ENCODE peak calls at places on chromosome 5, in seven cellular contexts. One of them, this sample, is unnamed.

GRCh38 chr5:10793785-10794184 is 32.8 kb upstream of the DAP start:
- DNase-seq in brain microvascular endothelial cell: no peak
- DNase-seq in endodermal cell: no peak
- DNase-seq in body of pancreas: no peak
- DNase-seq in AG04450: no peak
- DNase-seq in MM.1S: no peak
- DNase-seq in AG09309: no peak
- DNase-seq in this sample: no peak

GRCh38 chr5:68353624-68354023 is 138.1 kb downstream of the PIK3R1 start:
- DNase-seq in brain microvascular endothelial cell: peak; percentile 72
- DNase-seq in endodermal cell: peak; percentile 58
- DNase-seq in body of pancreas: no peak
- DNase-seq in AG04450: no peak
- DNase-seq in MM.1S: no peak
- DNase-seq in AG09309: no peak
- DNase-seq in this sample: no peak

GRCh38 chr5:1836891-1837880 is 36.0 kb downstream of the NDUFS6 start:
- DNase-seq in brain microvascular endothelial cell: no peak
- DNase-seq in endodermal cell: no peak
- DNase-seq in body of pancreas: no peak
- DNase-seq in AG04450: no peak
- DNase-seq in MM.1S: no peak
- DNase-seq in AG09309: no peak
- DNase-seq in this sample: no peak

GRCh38 chr5:28516657-28517175 is 1478.3 kb upstream of the CDH9 start:
- DNase-seq in brain microvascular endothelial cell: peak; percentile 25
- DNase-seq in endodermal cell: no peak
- DNase-seq in body of pancreas: no peak
- DNase-seq in AG04450: no peak
- DNase-seq in MM.1S: no peak
- DNase-seq in AG09309: no peak
- DNase-seq in this sample: no peak

GRCh38 chr5:107894361-107894760 is 223.6 kb upstream of the EFNA5 start:
- DNase-seq in brain microvascular endothelial cell: no peak
- DNase-seq in endodermal cell: no peak
- DNase-seq in body of pancreas: no peak
- DNase-seq in AG04450: no peak
- DNase-seq in MM.1S: no peak
- DNase-seq in AG09309: no peak
- DNase-seq in this sample: no peak

GRCh38 chr5:55622460-55622859 is 87.7 kb upstream of the PLPP1 start:
- DNase-seq in brain microvascular endothelial cell: no peak
- DNase-seq in endodermal cell: no peak
- DNase-seq in body of pancreas: no peak
- DNase-seq in AG04450: no peak
- DNase-seq in MM.1S: no peak
- DNase-seq in AG09309: no peak
- DNase-seq in this sample: no peak

GRCh38 chr5:149381986-149382338 is 2.9 kb upstream of the IL17B start:
- DNase-seq in brain microvascular endothelial cell: peak; percentile 66
- DNase-seq in endodermal cell: peak; percentile 97
- DNase-seq in body of pancreas: peak; percentile 76
- DNase-seq in AG04450: no peak
- DNase-seq in MM.1S: peak; percentile 56
- DNase-seq in AG09309: no peak
- DNase-seq in this sample: peak; percentile 42

GRCh38 chr5:137332296-137332695 is 166.8 kb downstream of the SPOCK1 start:
- DNase-seq in brain microvascular endothelial cell: no peak
- DNase-seq in endodermal cell: peak; percentile 56
- DNase-seq in body of pancreas: no peak
- DNase-seq in AG04450: no peak
- DNase-seq in MM.1S: no peak
- DNase-seq in AG09309: no peak
- DNase-seq in this sample: no peak

GRCh38 chr5:132408965-132409364 is 39.5 kb downstream of the SLC22A5 start:
- DNase-seq in brain microvascular endothelial cell: no peak
- DNase-seq in endodermal cell: no peak
- DNase-seq in body of pancreas: no peak
- DNase-seq in AG04450: no peak
- DNase-seq in MM.1S: no peak
- DNase-seq in AG09309: no peak
- DNase-seq in this sample: no peak

GRCh38 chr5:64339776-64340175 is 166.0 kb upstream of the RGS7BP start:
- DNase-seq in brain microvascular endothelial cell: no peak
- DNase-seq in endodermal cell: no peak
- DNase-seq in body of pancreas: no peak
- DNase-seq in AG04450: no peak
- DNase-seq in MM.1S: no peak
- DNase-seq in AG09309: no peak
- DNase-seq in this sample: no peak

GRCh38 chr5:123350744-123351143 is 72.5 kb downstream of the CEP120 start:
- DNase-seq in brain microvascular endothelial cell: no peak
- DNase-seq in endodermal cell: no peak
- DNase-seq in body of pancreas: no peak
- DNase-seq in AG04450: no peak
- DNase-seq in MM.1S: no peak
- DNase-seq in AG09309: no peak
- DNase-seq in this sample: no peak

GRCh38 chr5:22988937-22989336 is 135.8 kb upstream of the CDH12 start:
- DNase-seq in brain microvascular endothelial cell: no peak
- DNase-seq in endodermal cell: no peak
- DNase-seq in body of pancreas: no peak
- DNase-seq in AG04450: no peak
- DNase-seq in MM.1S: no peak
- DNase-seq in AG09309: no peak
- DNase-seq in this sample: no peak

GRCh38 chr5:15420201-15420600 is 79.8 kb upstream of the FBXL7 start:
- DNase-seq in brain microvascular endothelial cell: no peak
- DNase-seq in endodermal cell: no peak
- DNase-seq in body of pancreas: peak; percentile 19
- DNase-seq in AG04450: no peak
- DNase-seq in MM.1S: no peak
- DNase-seq in AG09309: no peak
- DNase-seq in this sample: no peak

GRCh38 chr5:66596791-66597757 is 881 bp downstream of the MAST4 start:
- DNase-seq in brain microvascular endothelial cell: peak; percentile 2
- DNase-seq in endodermal cell: peak; percentile 77
- DNase-seq in body of pancreas: peak; percentile 65
- DNase-seq in AG04450: no peak
- DNase-seq in MM.1S: peak; percentile 31
- DNase-seq in AG09309: no peak
- DNase-seq in this sample: no peak

GRCh38 chr5:151082976-151083651 is 2.3 kb upstream of the TNIP1 start:
- DNase-seq in brain microvascular endothelial cell: no peak
- DNase-seq in endodermal cell: no peak
- DNase-seq in body of pancreas: no peak
- DNase-seq in AG04450: no peak
- DNase-seq in MM.1S: peak; percentile 91
- DNase-seq in AG09309: no peak
- DNase-seq in this sample: no peak

GRCh38 chr5:135039526-135040296 is 5.7 kb upstream of the PITX1 start:
- DNase-seq in brain microvascular endothelial cell: no peak
- DNase-seq in endodermal cell: peak; percentile 82
- DNase-seq in body of pancreas: no peak
- DNase-seq in AG04450: no peak
- DNase-seq in MM.1S: no peak
- DNase-seq in AG09309: no peak
- DNase-seq in this sample: no peak

GRCh38 chr5:138610468-138611294 is 35.5 kb upstream of the HSPA9 start:
- DNase-seq in brain microvascular endothelial cell: no peak
- DNase-seq in endodermal cell: peak; percentile 78
- DNase-seq in body of pancreas: no peak
- DNase-seq in AG04450: no peak
- DNase-seq in MM.1S: no peak
- DNase-seq in AG09309: no peak
- DNase-seq in this sample: no peak

GRCh38 chr5:129245489-129245888 is 150.9 kb downstream of the ISOC1 start:
- DNase-seq in brain microvascular endothelial cell: no peak
- DNase-seq in endodermal cell: no peak
- DNase-seq in body of pancreas: no peak
- DNase-seq in AG04450: no peak
- DNase-seq in MM.1S: no peak
- DNase-seq in AG09309: no peak
- DNase-seq in this sample: no peak

GRCh38 chr5:34686762-34687268 is 30.7 kb downstream of the RAI14 start:
- DNase-seq in brain microvascular endothelial cell: peak; percentile 99
- DNase-seq in endodermal cell: peak; percentile 77
- DNase-seq in body of pancreas: peak; percentile 90
- DNase-seq in AG04450: peak; percentile 74
- DNase-seq in MM.1S: no peak
- DNase-seq in AG09309: peak; percentile 90
- DNase-seq in this sample: no peak

GRCh38 chr5:120293796-120294195 is 170.3 kb upstream of the PRR16 start:
- DNase-seq in brain microvascular endothelial cell: peak; percentile 12
- DNase-seq in endodermal cell: no peak
- DNase-seq in body of pancreas: no peak
- DNase-seq in AG04450: no peak
- DNase-seq in MM.1S: no peak
- DNase-seq in AG09309: peak; percentile 55
- DNase-seq in this sample: no peak

GRCh38 chr5:135504376-135504775 is 31.4 kb downstream of the NEUROG1 start:
- DNase-seq in brain microvascular endothelial cell: no peak
- DNase-seq in endodermal cell: no peak
- DNase-seq in body of pancreas: no peak
- DNase-seq in AG04450: no peak
- DNase-seq in MM.1S: no peak
- DNase-seq in AG09309: no peak
- DNase-seq in this sample: no peak

GRCh38 chr5:128009399-128009798 is 74.2 kb upstream of the SLC12A2 start:
- DNase-seq in brain microvascular endothelial cell: no peak
- DNase-seq in endodermal cell: peak; percentile 87
- DNase-seq in body of pancreas: no peak
- DNase-seq in AG04450: no peak
- DNase-seq in MM.1S: no peak
- DNase-seq in AG09309: no peak
- DNase-seq in this sample: no peak

GRCh38 chr5:128002420-128002819 is 81.1 kb upstream of the SLC12A2 start:
- DNase-seq in brain microvascular endothelial cell: no peak
- DNase-seq in endodermal cell: no peak
- DNase-seq in body of pancreas: no peak
- DNase-seq in AG04450: no peak
- DNase-seq in MM.1S: no peak
- DNase-seq in AG09309: no peak
- DNase-seq in this sample: no peak

GRCh38 chr5:128007939-128008338 is 75.6 kb upstream of the SLC12A2 start:
- DNase-seq in brain microvascular endothelial cell: no peak
- DNase-seq in endodermal cell: no peak
- DNase-seq in body of pancreas: no peak
- DNase-seq in AG04450: no peak
- DNase-seq in MM.1S: no peak
- DNase-seq in AG09309: no peak
- DNase-seq in this sample: no peak
- H3K4me3 ChIP-seq in brain microvascular endothelial cell: no peak overlapping the region
- H3K4me3 ChIP-seq in endodermal cell: no peak overlapping the region
- H3K4me3 ChIP-seq in body of pancreas: no peak overlapping the region
- H3K4me3 ChIP-seq in AG04450: no peak overlapping the region
- H3K4me3 ChIP-seq in MM.1S: no peak overlapping the region
- H3K4me3 ChIP-seq in AG09309: no peak overlapping the region
- H3K4me3 ChIP-seq in this sample: no peak overlapping the region

GRCh38 chr5:89930591-89931383 is 478.8 kb downstream of the CETN3 start:
- DNase-seq in brain microvascular endothelial cell: peak; percentile 18
- DNase-seq in endodermal cell: no peak
- DNase-seq in body of pancreas: no peak
- DNase-seq in AG04450: peak; percentile 4
- DNase-seq in MM.1S: peak; percentile 48
- DNase-seq in AG09309: peak; percentile 57
- DNase-seq in this sample: no peak
- H3K4me3 ChIP-seq in brain microvascular endothelial cell: no peak overlapping the region
- H3K4me3 ChIP-seq in endodermal cell: no peak overlapping the region
- H3K4me3 ChIP-seq in body of pancreas: no peak overlapping the region
- H3K4me3 ChIP-seq in AG04450: no peak overlapping the region
- H3K4me3 ChIP-seq in MM.1S: no peak overlapping the region
- H3K4me3 ChIP-seq in AG09309: no peak overlapping the region
- H3K4me3 ChIP-seq in this sample: no peak overlapping the region

GRCh38 chr5:115815006-115815692 is 1.3 kb downstream of the CDO1 start:
- DNase-seq in brain microvascular endothelial cell: no peak
- DNase-seq in endodermal cell: no peak
- DNase-seq in body of pancreas: no peak
- DNase-seq in AG04450: no peak
- DNase-seq in MM.1S: no peak
- DNase-seq in AG09309: no peak
- DNase-seq in this sample: no peak

GRCh38 chr5:115815693-115816225 is 700 bp downstream of the CDO1 start:
- DNase-seq in brain microvascular endothelial cell: no peak
- DNase-seq in endodermal cell: no peak
- DNase-seq in body of pancreas: peak; percentile 11
- DNase-seq in AG04450: no peak
- DNase-seq in MM.1S: no peak
- DNase-seq in AG09309: no peak
- DNase-seq in this sample: no peak

GRCh38 chr5:115818821-115819220 is 2.4 kb upstream of the CDO1 start:
- DNase-seq in brain microvascular endothelial cell: no peak
- DNase-seq in endodermal cell: no peak
- DNase-seq in body of pancreas: no peak
- DNase-seq in AG04450: no peak
- DNase-seq in MM.1S: no peak
- DNase-seq in AG09309: no peak
- DNase-seq in this sample: no peak

GRCh38 chr5:115813719-115814118 is 2.7 kb downstream of the CDO1 start:
- DNase-seq in brain microvascular endothelial cell: no peak
- DNase-seq in endodermal cell: no peak
- DNase-seq in body of pancreas: no peak
- DNase-seq in AG04450: no peak
- DNase-seq in MM.1S: no peak
- DNase-seq in AG09309: no peak
- DNase-seq in this sample: peak; percentile 29

DNA sequence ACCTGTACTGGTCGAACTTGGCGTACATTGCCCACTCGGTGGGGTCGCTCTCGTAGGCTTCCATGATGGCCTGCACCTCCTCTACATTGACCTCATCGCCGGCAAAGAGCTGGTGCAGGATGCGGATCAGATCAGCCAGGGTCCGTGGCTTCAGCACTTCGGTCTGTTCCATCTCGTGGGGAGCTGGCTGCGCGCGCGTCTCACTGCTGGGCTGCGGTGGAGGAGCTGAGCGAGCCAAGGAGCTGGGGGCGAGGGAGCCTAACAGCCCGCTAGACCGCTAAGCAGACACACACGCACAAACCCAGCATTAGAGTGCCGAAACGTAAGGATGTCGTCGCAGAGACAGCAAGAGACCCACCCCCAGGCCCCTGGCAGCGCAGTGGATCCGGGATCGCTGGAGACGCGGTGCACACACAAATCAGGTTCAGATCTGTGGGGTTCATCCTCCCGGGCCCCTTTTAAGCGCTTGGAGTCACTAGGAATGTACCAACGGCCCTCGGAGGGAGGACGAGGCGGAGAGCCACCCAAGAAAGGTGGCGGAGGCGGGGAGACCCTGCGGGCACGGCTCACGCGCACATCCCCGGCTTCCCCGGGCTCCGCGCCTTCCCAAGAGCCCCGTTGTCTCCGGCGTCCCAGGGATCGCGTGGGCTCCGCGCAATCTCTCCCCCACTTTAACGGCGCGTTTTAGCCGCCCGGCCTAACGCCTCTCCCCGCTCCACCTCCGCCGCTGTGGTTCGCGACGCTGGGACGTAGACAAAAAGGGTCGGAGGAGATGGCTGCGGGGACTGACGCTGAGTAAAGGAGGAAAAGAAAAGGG is at the start of gene CDO1:
- DNase-seq in brain microvascular endothelial cell: peak; percentile 60
- DNase-seq in endodermal cell: peak; percentile 86
- DNase-seq in body of pancreas: peak; percentile 48
- DNase-seq in AG04450: no peak
- DNase-seq in MM.1S: no peak
- DNase-seq in AG09309: no peak
- DNase-seq in this sample: no peak
- H3K4me3 ChIP-seq in brain microvascular endothelial cell: peak within 1 kb of the TSS; percentile 73
- H3K4me3 ChIP-seq in endodermal cell: peak within 1 kb of the TSS; percentile 93
- H3K4me3 ChIP-seq in body of pancreas: peak within 1 kb of the TSS; percentile 24
- H3K4me3 ChIP-seq in AG04450: peak within 1 kb of the TSS; percentile 62
- H3K4me3 ChIP-seq in MM.1S: no peak within 1 kb of the TSS
- H3K4me3 ChIP-seq in AG09309: peak within 1 kb of the TSS; percentile 55
- H3K4me3 ChIP-seq in this sample: no peak within 1 kb of the TSS

GRCh38 chr5:4348418-4348817 is 752.8 kb downstream of the IRX1 start:
- DNase-seq in brain microvascular endothelial cell: no peak
- DNase-seq in endodermal cell: no peak
- DNase-seq in body of pancreas: no peak
- DNase-seq in AG04450: no peak
- DNase-seq in MM.1S: no peak
- DNase-seq in AG09309: no peak
- DNase-seq in this sample: no peak
- H3K4me3 ChIP-seq in brain microvascular endothelial cell: no peak overlapping the region
- H3K4me3 ChIP-seq in endodermal cell: no peak overlapping the region
- H3K4me3 ChIP-seq in body of pancreas: no peak overlapping the region
- H3K4me3 ChIP-seq in AG04450: no peak overlapping the region
- H3K4me3 ChIP-seq in MM.1S: no peak overlapping the region
- H3K4me3 ChIP-seq in AG09309: no peak overlapping the region
- H3K4me3 ChIP-seq in this sample: no peak overlapping the region